ENCODE peak calls at places on chromosomes 3 and 15, in four cellular contexts. J is K562, Z is HepG2, R is GM12878. L is an unnamed sample.

GRCh38 chr3:135970500-135971116 is 5.1 kb downstream of the PPP2R3A start:
- DNase-seq in J (no peak), Z (no peak), R (no peak), L (no peak)

GRCh38 chr3:194333212-194333980 is 17.7 kb downstream of the CPN2 start:
- DNase-seq in J (peak; percentile 79), Z (peak; percentile 77), R (no peak), L (peak; percentile 90)

GRCh38 chr3:12968541-12968940 is 104.7 kb downstream of the IQSEC1 start:
- DNase-seq in J (no peak), Z (no peak), R (no peak), L (no peak)

GRCh38 chr15:48317221-48317620 is 14.0 kb upstream of the DUT start:
- DNase-seq in J (no peak), Z (no peak), R (no peak), L (no peak)

GRCh38 chr3:152444029-152444641 is 175.4 kb downstream of the MBNL1 start:
- DNase-seq in J (peak; percentile 10), Z (peak; percentile 42), R (peak; percentile 33), L (peak; percentile 27)

GRCh38 chr3:54870423-54870822 is 57.4 kb downstream of the LRTM1 start:
- DNase-seq in J (peak; percentile 22), Z (peak; percentile 14), R (no peak), L (peak; percentile 55)

GRCh38 chr3:42192334-42193200 is 73.4 kb downstream of the CCK start:
- DNase-seq in J (no peak), Z (no peak), R (peak; percentile 87), L (no peak)

GRCh38 chr3:3189961-3190360 is 10.5 kb upstream of the CRBN start:
- DNase-seq in J (no peak), Z (no peak), R (no peak), L (no peak)

GRCh38 chr3:186854146-186854545 is 11.6 kb downstream of the ADIPOQ start:
- DNase-seq in J (no peak), Z (no peak), R (no peak), L (no peak)

GRCh38 chr3:50552058-50552435 is 15.5 kb downstream of the C3orf18 start:
- DNase-seq in J (no peak), Z (no peak), R (no peak), L (no peak)

DNA sequence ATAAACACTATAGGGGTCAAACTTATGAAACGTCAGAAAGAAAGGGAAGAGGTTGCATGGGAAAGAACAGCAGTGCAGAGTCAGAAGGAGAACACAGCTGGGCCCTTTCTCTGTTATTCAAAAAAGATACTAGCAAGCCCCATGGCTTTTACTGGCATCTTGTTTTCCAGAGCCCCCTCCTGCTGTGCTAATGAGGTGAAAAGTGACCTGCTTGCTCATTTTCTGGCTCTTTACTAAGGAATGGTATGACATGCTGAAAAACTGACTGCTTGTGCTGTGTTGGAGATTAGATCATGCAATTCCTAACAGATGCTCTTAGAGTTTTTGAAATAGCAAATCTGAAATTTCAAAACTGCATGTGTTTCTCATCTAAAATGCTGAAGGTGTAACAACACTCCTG is 541.6 kb upstream of the ALCAM start:
- DNase-seq in J (no peak), Z (no peak), R (no peak), L (peak; percentile 27)
- TF ChIP-seq REST in J (no peak), Z (no peak), R (no peak), L (no peak)

GRCh38 chr3:37745921-37746320 is 115.8 kb upstream of the CTDSPL start:
- DNase-seq in J (no peak), Z (no peak), R (no peak), L (no peak)
- TF ChIP-seq SMC3 in J (no peak), Z (no peak), R (no peak), L (no peak)

GRCh38 chr3:9396632-9397330 is 634 bp upstream of the SETD5 start:
- DNase-seq in J (peak; percentile 96), Z (peak; percentile 98), R (peak; percentile 98), L (peak; percentile 91)
- H4K20me1 ChIP-seq in J (peaks cover 44% of the 10 kb centered on the region), Z (peaks cover 73% of the 10 kb centered on the region), R (peaks cover 3% of the 10 kb centered on the region), L (peaks cover 76% of the 10 kb centered on the region)

GRCh38 chr3:159971311-159971710 is 17.3 kb upstream of the IL12A start:
- DNase-seq in J (no peak), Z (no peak), R (no peak), L (no peak)
- TF ChIP-seq REST in J (no peak), Z (no peak), R (no peak), L (no peak)

GRCh38 chr3:17949116-17949515 is 206.7 kb upstream of the TBC1D5 start:
- DNase-seq in J (no peak), Z (no peak), R (no peak), L (no peak)

GRCh38 chr3:17947833-17948232 is 205.4 kb upstream of the TBC1D5 start:
- DNase-seq in J (no peak), Z (no peak), R (no peak), L (no peak)

GRCh38 chr3:17945799-17946381 is 203.5 kb upstream of the TBC1D5 start:
- DNase-seq in J (no peak), Z (no peak), R (no peak), L (no peak)

GRCh38 chr3:17945018-17945798 is 202.8 kb upstream of the TBC1D5 start:
- DNase-seq in J (no peak), Z (no peak), R (no peak), L (no peak)

DNA sequence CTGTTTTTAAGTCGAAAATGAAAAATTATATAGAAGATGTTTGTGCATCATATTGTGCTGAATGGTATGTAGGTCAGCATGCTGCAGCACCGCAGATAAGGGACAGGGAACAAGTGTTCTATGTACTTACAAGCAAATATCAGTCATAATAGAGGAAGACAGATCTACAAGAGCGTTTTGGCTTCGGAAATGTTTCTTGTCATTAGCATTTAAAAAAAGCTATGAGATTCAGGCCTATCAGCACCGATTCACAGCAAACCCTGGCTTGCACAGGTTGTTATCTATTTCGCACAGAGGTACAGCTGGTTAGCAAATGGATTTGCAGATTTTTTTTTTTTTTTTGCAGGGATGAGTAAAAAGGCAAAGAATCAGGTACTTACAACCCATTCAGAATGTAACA is 204.2 kb upstream of the TBC1D5 start:
- DNase-seq in J (peak; percentile 38), Z (no peak), R (no peak), L (no peak)
- TF ChIP-seq SMC3 in J (no peak), Z (no peak), R (no peak), L (no peak)

DNA sequence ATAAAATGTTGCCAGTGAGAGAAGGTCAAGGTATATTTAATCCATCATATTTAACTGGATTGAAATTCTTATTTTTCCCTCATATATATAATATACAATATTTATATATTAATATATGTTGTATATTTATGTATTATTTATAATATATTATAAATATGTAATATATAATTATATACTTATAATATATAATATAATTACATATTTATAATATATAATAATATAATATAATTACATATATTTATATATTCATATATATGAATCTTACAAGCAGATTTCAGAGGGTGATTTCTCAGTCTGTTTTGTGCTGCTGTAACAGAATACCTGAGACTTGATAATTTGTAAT is 52.7 kb upstream of the TLE3 start:
- DNase-seq in J (no peak), Z (no peak), R (no peak), L (no peak)
- H4K20me1 ChIP-seq in J (no peaks in the 10 kb centered on the region), Z (peaks cover 10% of the 10 kb centered on the region), R (no peaks in the 10 kb centered on the region), L (no peaks in the 10 kb centered on the region)

GRCh38 chr15:52709172-52709979 is 30.2 kb upstream of the ATOSA start:
- DNase-seq in J (no peak), Z (peak; percentile 51), R (no peak), L (no peak)
- TF ChIP-seq REST in J (no peak), Z (no peak), R (no peak), L (no peak)

DNA sequence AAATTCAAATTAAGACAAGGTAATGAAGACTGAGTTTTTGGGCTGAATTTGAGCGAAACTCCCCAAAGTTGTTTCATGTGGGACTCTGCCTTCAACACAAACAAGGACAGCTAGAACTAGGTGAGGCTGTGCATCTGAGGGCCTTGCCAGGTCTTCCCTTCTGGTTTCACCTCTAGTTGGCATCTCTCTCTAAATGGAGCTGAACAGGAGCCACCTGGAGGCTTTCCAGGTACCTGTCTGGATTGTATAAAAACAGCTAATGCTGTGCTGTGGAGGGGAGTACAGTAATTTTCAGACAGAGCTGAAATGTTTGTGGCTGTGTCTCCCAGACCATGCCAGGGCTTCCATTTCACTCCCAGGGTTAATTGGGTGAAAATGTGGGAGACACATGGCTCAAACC is 27.1 kb downstream of the TRIM71 start:
- DNase-seq in J (no peak), Z (no peak), R (no peak), L (no peak)
- TF ChIP-seq SMC3 in J (no peak), Z (no peak), R (no peak), L (no peak)

GRCh38 chr3:53221827-53222182 is 34.0 kb downstream of the TKT start:
- DNase-seq in J (no peak), Z (no peak), R (no peak), L (no peak)

GRCh38 chr3:53223025-53223424 is 32.8 kb downstream of the TKT start:
- DNase-seq in J (no peak), Z (peak; percentile 20), R (no peak), L (no peak)

GRCh38 chr3:53221345-53221744 is 34.5 kb downstream of the TKT start:
- DNase-seq in J (no peak), Z (no peak), R (no peak), L (no peak)

GRCh38 chr3:53223541-53223966 is 32.3 kb downstream of the TKT start:
- DNase-seq in J (no peak), Z (no peak), R (no peak), L (no peak)

GRCh38 chr3:53222183-53222901 is 33.5 kb downstream of the TKT start:
- DNase-seq in J (no peak), Z (peak; percentile 79), R (no peak), L (no peak)
- H4K20me1 ChIP-seq in J (peaks cover 8% of the 10 kb centered on the region), Z (peaks cover 3% of the 10 kb centered on the region), R (no peaks in the 10 kb centered on the region), L (no peaks in the 10 kb centered on the region)

L was measured in SK-N-SH.